ENCODE peak calls at places on chromosome 7, in four cellular contexts. Q, N, O and W are unnamed samples.

GRCh38 chr7:65264258-65264657 is 109.4 kb upstream of the ZNF92 start:
- DNase-seq in Q (no peak), N (no peak), O (no peak), W (no peak)

GRCh38 chr7:7830122-7830878 is 111.9 kb upstream of the RPA3 start:
- DNase-seq in Q (no peak), N (no peak), O (no peak), W (no peak)

GRCh38 chr7:93115796-93116195 is 2.0 kb downstream of the SAMD9 start:
- DNase-seq in Q (peak; percentile 33), N (no peak), O (no peak), W (no peak)

GRCh38 chr7:66556177-66556548 is 72.5 kb upstream of the KCTD7 start:
- DNase-seq in Q (no peak), N (no peak), O (no peak), W (no peak)

GRCh38 chr7:1228535-1229333 is 3.9 kb upstream of the UNCX start:
- DNase-seq in Q (no peak), N (no peak), O (no peak), W (no peak)

GRCh38 chr7:44765579-44766415 is 17.1 kb downstream of the ZMIZ2 start:
- DNase-seq in Q (no peak), N (no peak), O (no peak), W (no peak)

GRCh38 chr7:146948708-146949107 is 832.1 kb downstream of the CNTNAP2 start:
- DNase-seq in Q (no peak), N (no peak), O (no peak), W (no peak)

GRCh38 chr7:47461161-47461560 is 120.8 kb downstream of the TNS3 start:
- DNase-seq in Q (no peak), N (no peak), O (no peak), W (no peak)

GRCh38 chr7:54542920-54543539 is 855 bp downstream of the VSTM2A start:
- DNase-seq in Q (no peak), N (no peak), O (no peak), W (peak; percentile 28)

GRCh38 chr7:91243591-91244368 is 20.5 kb upstream of the FZD1 start:
- DNase-seq in Q (no peak), N (no peak), O (no peak), W (no peak)

GRCh38 chr7:24652551-24652950 is 79.3 kb downstream of the PALS2 start:
- DNase-seq in Q (no peak), N (no peak), O (no peak), W (no peak)

GRCh38 chr7:27243340-27244163 is 950 bp downstream of the EVX1 start:
- DNase-seq in Q (no peak), N (no peak), O (no peak), W (peak; percentile 29)

GRCh38 chr7:101712652-101713051 is 83.6 kb upstream of the MYL10 start:
- DNase-seq in Q (no peak), N (no peak), O (no peak), W (no peak)

GRCh38 chr7:39686261-39686924 is 63.0 kb downstream of the RALA start:
- DNase-seq in Q (no peak), N (no peak), O (no peak), W (peak; percentile 52)

GRCh38 chr7:48611993-48612392 is 312.4 kb upstream of the CDC14C start:
- DNase-seq in Q (no peak), N (no peak), O (no peak), W (no peak)

GRCh38 chr7:88789480-88790064 is 6.0 kb downstream of the TEX47 start:
- DNase-seq in Q (peak; percentile 17), N (no peak), O (no peak), W (peak; percentile 6)

GRCh38 chr7:77242068-77242467 is 42.4 kb upstream of the FGL2 start:
- DNase-seq in Q (no peak), N (no peak), O (no peak), W (no peak)

GRCh38 chr7:86942995-86943394 is 116.5 kb downstream of the ELAPOR2 start:
- DNase-seq in Q (no peak), N (no peak), O (no peak), W (no peak)

GRCh38 chr7:93475811-93476210 is 98.7 kb downstream of the CALCR start:
- DNase-seq in Q (no peak), N (no peak), O (no peak), W (no peak)

GRCh38 chr7:85829817-85830432 is 643.1 kb upstream of the SEMA3D start:
- DNase-seq in Q (no peak), N (no peak), O (no peak), W (no peak)
- TF ChIP-seq CTCF in Q (peak; percentile 41), N (peak; percentile 74), O (peak; percentile 19), W (no peak)

DNA sequence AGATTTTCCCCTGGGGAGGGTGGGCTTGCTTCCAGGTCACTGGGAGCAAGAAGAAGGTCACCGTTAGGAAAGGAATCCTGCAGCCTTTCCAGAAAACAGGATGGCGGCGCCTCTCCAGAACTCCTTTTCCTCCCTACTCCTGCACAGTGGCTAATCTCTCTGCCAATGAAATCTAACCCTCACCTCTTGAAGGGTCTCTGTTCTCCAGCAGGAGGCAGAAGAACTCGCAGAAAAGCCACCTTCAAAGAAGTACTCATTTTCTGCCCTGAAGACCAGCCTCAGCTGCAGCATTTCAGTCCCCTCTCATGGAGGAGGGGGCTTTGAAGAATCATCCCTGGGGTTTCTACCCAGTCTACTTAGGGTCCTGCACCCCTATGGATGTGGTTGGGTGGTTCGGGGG is 626.9 kb downstream of the CALN1 start:
- DNase-seq in Q (no peak), N (no peak), O (no peak), W (no peak)
- TF ChIP-seq CTCF in Q (no peak), N (no peak), O (no peak), W (no peak)

DNA sequence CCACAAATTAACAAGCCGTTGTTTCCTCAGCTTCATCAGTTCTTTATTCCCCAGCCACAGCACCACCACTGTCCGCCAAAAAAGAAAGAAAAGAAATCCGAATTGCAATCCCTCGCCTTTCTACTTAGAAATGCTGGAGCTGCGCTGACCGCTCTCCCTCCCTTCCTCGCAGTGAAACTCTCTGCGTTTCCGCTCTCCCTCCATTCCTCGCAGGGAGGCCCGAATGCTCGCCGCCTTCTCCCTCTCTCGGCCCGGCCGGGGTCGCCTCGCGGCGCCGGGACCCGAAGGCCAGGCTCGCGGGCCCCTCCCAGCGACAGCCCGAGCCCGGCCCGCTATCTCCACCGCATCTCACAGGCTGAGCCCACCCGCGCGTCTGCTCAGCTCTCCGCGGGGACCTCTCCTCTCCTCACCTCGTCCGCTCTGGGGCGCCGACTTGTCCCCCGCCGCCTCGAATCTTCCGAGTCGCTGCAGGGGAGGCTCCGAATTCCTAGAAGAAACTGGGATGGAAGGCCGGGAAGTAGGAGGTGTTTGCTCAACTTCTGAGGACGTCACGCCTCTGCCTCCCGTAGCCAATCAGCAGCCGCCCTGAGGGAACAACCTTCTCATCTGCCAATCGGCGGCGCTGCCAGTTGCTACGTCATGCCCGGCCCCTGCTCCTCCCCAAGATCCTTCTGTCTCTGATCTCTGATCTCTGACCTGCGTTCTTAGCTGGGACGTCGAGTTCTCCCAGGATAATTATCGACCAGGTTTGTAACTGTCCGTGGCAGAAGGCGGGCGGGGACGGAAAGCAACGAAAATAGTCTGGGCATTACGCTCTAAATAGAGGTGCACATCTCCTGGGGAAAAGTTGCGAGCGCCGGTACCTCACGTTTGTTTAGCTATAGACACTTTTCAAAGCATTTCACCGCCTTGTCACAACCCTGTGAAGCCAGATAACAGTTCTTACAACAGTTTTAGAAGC is at the start of gene AASS:
- DNase-seq in Q (peak; percentile 35), N (peak; percentile 93), O (peak; percentile 98), W (peak; percentile 86)
- TF ChIP-seq CTCF in Q (no peak), N (no peak), O (no peak), W (no peak)

GRCh38 chr7:131830681-131831080 is 274.3 kb upstream of the PODXL start:
- DNase-seq in Q (no peak), N (no peak), O (no peak), W (no peak)

GRCh38 chr7:131835141-131835540 is 278.7 kb upstream of the PODXL start:
- DNase-seq in Q (no peak), N (no peak), O (no peak), W (no peak)

GRCh38 chr7:131826960-131827359 is 270.5 kb upstream of the PODXL start:
- DNase-seq in Q (no peak), N (no peak), O (no peak), W (no peak)

GRCh38 chr7:131827421-131827820 is 271.0 kb upstream of the PODXL start:
- DNase-seq in Q (no peak), N (no peak), O (no peak), W (no peak)

GRCh38 chr7:131829911-131830310 is 273.5 kb upstream of the PODXL start:
- DNase-seq in Q (no peak), N (no peak), O (no peak), W (no peak)
- TF ChIP-seq CTCF in Q (no peak), N (no peak), O (no peak), W (no peak)

GRCh38 chr7:18356195-18356645 is 139.3 kb upstream of the HDAC9 start:
- DNase-seq in Q (peak; percentile 42), N (no peak), O (no peak), W (peak; percentile 41)

GRCh38 chr7:18350678-18351077 is 144.9 kb upstream of the HDAC9 start:
- DNase-seq in Q (no peak), N (no peak), O (no peak), W (no peak)

GRCh38 chr7:18354108-18354507 is 141.4 kb upstream of the HDAC9 start:
- DNase-seq in Q (no peak), N (no peak), O (no peak), W (no peak)

GRCh38 chr7:18354686-18355085 is 140.9 kb upstream of the HDAC9 start:
- DNase-seq in Q (no peak), N (no peak), O (no peak), W (no peak)

GRCh38 chr7:18352339-18353255 is 143.0 kb upstream of the HDAC9 start:
- DNase-seq in Q (peak; percentile 58), N (no peak), O (no peak), W (peak; percentile 30)
- TF ChIP-seq CTCF in Q (peak; percentile 80), N (peak; percentile 87), O (peak; percentile 56), W (peak; percentile 39)

DNA sequence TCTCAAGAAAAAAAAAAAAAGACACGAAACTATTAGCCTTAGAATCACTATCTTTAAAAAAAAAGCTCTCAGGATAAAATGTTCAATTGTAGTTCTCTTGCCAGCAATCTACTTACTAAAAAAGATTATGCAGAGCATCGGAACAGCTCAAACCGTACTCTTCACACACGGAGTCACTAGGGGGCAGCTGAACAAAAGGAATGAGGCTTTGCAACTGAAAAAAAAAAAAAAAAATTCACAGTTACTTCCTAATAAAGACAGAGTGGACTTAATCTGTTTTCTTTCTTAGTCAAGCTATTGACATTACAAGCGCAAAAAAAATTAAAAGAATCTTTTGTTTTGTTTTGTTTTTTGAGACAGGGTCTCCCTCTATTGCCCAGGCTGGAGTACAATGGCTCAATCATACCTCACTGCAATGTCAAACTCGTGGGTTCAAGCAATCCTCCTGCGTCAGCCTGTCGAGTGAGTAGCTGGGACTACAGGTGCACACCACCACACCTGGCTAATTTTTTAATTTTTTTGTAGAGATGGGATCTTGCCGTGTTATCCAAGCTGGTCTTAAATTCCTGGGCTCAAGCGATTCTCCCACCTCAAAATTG is 11.5 kb downstream of the PMS2 start:
- DNase-seq in Q (no peak), N (no peak), O (peak; percentile 77), W (peak; percentile 48)
- TF ChIP-seq CTCF in Q (no peak), N (peak; percentile 76), O (peak; percentile 41), W (peak; percentile 29)

GRCh38 chr7:50142421-50143113 is 49.5 kb upstream of the ZPBP start:
- DNase-seq in Q (no peak), N (no peak), O (no peak), W (no peak)
- TF ChIP-seq CTCF in Q (peak; percentile 82), N (peak; percentile 89), O (peak; percentile 73), W (peak; percentile 30)